ENCODE peak calls at places on chromosomes 11 and 22, in eight cellular contexts. One of them, this sample, is unnamed.

GRCh38 chr11:8759634-8760033 is 77.0 kb downstream of the RPL27A start:
- DNase-seq in trophoblast cell: no peak
- DNase-seq in body of pancreas: peak; percentile 51
- DNase-seq in GM03348: no peak
- DNase-seq in posterior vena cava: no peak
- DNase-seq in fibroblast of pulmonary artery: no peak
- DNase-seq in PC-3: no peak
- DNase-seq in iris pigment epithelial cell: no peak
- DNase-seq in this sample: no peak

GRCh38 chr11:41461057-41461681 is 1.7 kb upstream of the LRRC4C start:
- DNase-seq in trophoblast cell: no peak
- DNase-seq in body of pancreas: no peak
- DNase-seq in GM03348: peak; percentile 11
- DNase-seq in posterior vena cava: no peak
- DNase-seq in fibroblast of pulmonary artery: peak; percentile 25
- DNase-seq in PC-3: peak; percentile 50
- DNase-seq in iris pigment epithelial cell: no peak
- DNase-seq in this sample: no peak

GRCh38 chr11:103241574-103241973 is 132.3 kb downstream of the DYNC2H1 start:
- DNase-seq in trophoblast cell: no peak
- DNase-seq in body of pancreas: no peak
- DNase-seq in GM03348: no peak
- DNase-seq in posterior vena cava: no peak
- DNase-seq in fibroblast of pulmonary artery: no peak
- DNase-seq in PC-3: no peak
- DNase-seq in iris pigment epithelial cell: no peak
- DNase-seq in this sample: no peak

GRCh38 chr11:62444271-62444833 is 25.5 kb downstream of the SCGB1A1 start:
- DNase-seq in trophoblast cell: no peak
- DNase-seq in body of pancreas: peak; percentile 34
- DNase-seq in GM03348: peak; percentile 94
- DNase-seq in posterior vena cava: peak; percentile 92
- DNase-seq in fibroblast of pulmonary artery: peak; percentile 80
- DNase-seq in PC-3: no peak
- DNase-seq in iris pigment epithelial cell: peak; percentile 44
- DNase-seq in this sample: peak; percentile 42

GRCh38 chr11:133930053-133930766 is 26.6 kb downstream of the IGSF9B start:
- DNase-seq in trophoblast cell: no peak
- DNase-seq in body of pancreas: no peak
- DNase-seq in GM03348: no peak
- DNase-seq in posterior vena cava: no peak
- DNase-seq in fibroblast of pulmonary artery: no peak
- DNase-seq in PC-3: no peak
- DNase-seq in iris pigment epithelial cell: no peak
- DNase-seq in this sample: no peak

GRCh38 chr11:7490054-7490453 is 4.7 kb downstream of the OLFML1 start:
- DNase-seq in trophoblast cell: peak; percentile 38
- DNase-seq in body of pancreas: no peak
- DNase-seq in GM03348: peak; percentile 75
- DNase-seq in posterior vena cava: no peak
- DNase-seq in fibroblast of pulmonary artery: peak; percentile 37
- DNase-seq in PC-3: peak; percentile 60
- DNase-seq in iris pigment epithelial cell: peak; percentile 40
- DNase-seq in this sample: no peak

GRCh38 chr11:134532176-134532920 is 120.3 kb upstream of the B3GAT1 start:
- DNase-seq in trophoblast cell: no peak
- DNase-seq in body of pancreas: no peak
- DNase-seq in GM03348: no peak
- DNase-seq in posterior vena cava: peak; percentile 56
- DNase-seq in fibroblast of pulmonary artery: no peak
- DNase-seq in PC-3: no peak
- DNase-seq in iris pigment epithelial cell: no peak
- DNase-seq in this sample: no peak

GRCh38 chr11:63747006-63747405 is 21.6 kb downstream of the ZFTA start:
- DNase-seq in trophoblast cell: no peak
- DNase-seq in body of pancreas: no peak
- DNase-seq in GM03348: no peak
- DNase-seq in posterior vena cava: no peak
- DNase-seq in fibroblast of pulmonary artery: peak; percentile 36
- DNase-seq in PC-3: no peak
- DNase-seq in iris pigment epithelial cell: peak; percentile 74
- DNase-seq in this sample: no peak

GRCh38 chr11:8932564-8933180 is at the start of gene C11orf16:
- DNase-seq in trophoblast cell: no peak
- DNase-seq in body of pancreas: no peak
- DNase-seq in GM03348: no peak
- DNase-seq in posterior vena cava: peak; percentile 69
- DNase-seq in fibroblast of pulmonary artery: no peak
- DNase-seq in PC-3: no peak
- DNase-seq in iris pigment epithelial cell: no peak
- DNase-seq in this sample: no peak

GRCh38 chr11:71284525-71285092 is 32.2 kb upstream of the SHANK2 start:
- DNase-seq in trophoblast cell: no peak
- DNase-seq in body of pancreas: peak; percentile 60
- DNase-seq in GM03348: no peak
- DNase-seq in posterior vena cava: no peak
- DNase-seq in fibroblast of pulmonary artery: no peak
- DNase-seq in PC-3: peak; percentile 55
- DNase-seq in iris pigment epithelial cell: no peak
- DNase-seq in this sample: no peak

GRCh38 chr11:93895106-93895862 is 44.9 kb upstream of the VSTM5 start:
- DNase-seq in trophoblast cell: peak; percentile 30
- DNase-seq in body of pancreas: peak; percentile 24
- DNase-seq in GM03348: peak; percentile 67
- DNase-seq in posterior vena cava: no peak
- DNase-seq in fibroblast of pulmonary artery: peak; percentile 75
- DNase-seq in PC-3: peak; percentile 95
- DNase-seq in iris pigment epithelial cell: peak; percentile 76
- DNase-seq in this sample: no peak

GRCh38 chr22:30828187-30829155 is 133.8 kb downstream of the OSBP2 start:
- DNase-seq in trophoblast cell: no peak
- DNase-seq in body of pancreas: no peak
- DNase-seq in GM03348: no peak
- DNase-seq in posterior vena cava: no peak
- DNase-seq in fibroblast of pulmonary artery: no peak
- DNase-seq in PC-3: no peak
- DNase-seq in iris pigment epithelial cell: no peak
- DNase-seq in this sample: no peak

GRCh38 chr11:75655619-75656018 is 13.2 kb downstream of the MAP6 start:
- DNase-seq in trophoblast cell: peak; percentile 31
- DNase-seq in body of pancreas: no peak
- DNase-seq in GM03348: peak; percentile 47
- DNase-seq in posterior vena cava: no peak
- DNase-seq in fibroblast of pulmonary artery: no peak
- DNase-seq in PC-3: no peak
- DNase-seq in iris pigment epithelial cell: peak; percentile 14
- DNase-seq in this sample: no peak

GRCh38 chr11:125990244-125990643 is 44.4 kb downstream of the VSIG10L2 start:
- DNase-seq in trophoblast cell: no peak
- DNase-seq in body of pancreas: peak; percentile 25
- DNase-seq in GM03348: peak; percentile 60
- DNase-seq in posterior vena cava: no peak
- DNase-seq in fibroblast of pulmonary artery: peak; percentile 44
- DNase-seq in PC-3: peak; percentile 20
- DNase-seq in iris pigment epithelial cell: peak; percentile 75
- DNase-seq in this sample: no peak

GRCh38 chr11:70141490-70142014 is 61.5 kb upstream of the FADD start:
- DNase-seq in trophoblast cell: no peak
- DNase-seq in body of pancreas: no peak
- DNase-seq in GM03348: no peak
- DNase-seq in posterior vena cava: no peak
- DNase-seq in fibroblast of pulmonary artery: no peak
- DNase-seq in PC-3: no peak
- DNase-seq in iris pigment epithelial cell: no peak
- DNase-seq in this sample: no peak

This sample was measured in substantia nigra.